ENCODE peak calls at places on chromosome 2, in nine cellular contexts. I is A549, B is heart left ventricle, S is body of pancreas, Y is gastrocnemius medialis, E is transverse colon, A is lower leg skin, U is right lobe of liver, L is K562. F is an unnamed sample.
A peak's percentile ranks its signal among the peaks of the same experiment; 100 is the strongest.

GRCh38 chr2:120625865-120626560 is 109.7 kb upstream of the GLI2 start:
- DNase-seq in Y (no peak), B (peak; percentile 41), A (peak; percentile 78), S (peak; percentile 77), I (no peak), U (peak; percentile 74), L (no peak), E (peak; percentile 16), F (no peak)

GRCh38 chr2:235500761-235501662 is 7.2 kb downstream of the AGAP1 start:
- DNase-seq in U (no peak), I (no peak), B (no peak), E (no peak), S (no peak), Y (no peak), L (no peak), A (no peak), F (no peak)

GRCh38 chr2:119024152-119024551 is 82.2 kb downstream of the MARCO start:
- DNase-seq in U (no peak), I (no peak), B (no peak), S (no peak), A (no peak), L (no peak), Y (no peak), E (no peak), F (no peak)

GRCh38 chr2:11397046-11397445 is 52.6 kb upstream of the ROCK2 start:
- DNase-seq in L (no peak), B (peak; percentile 77), Y (no peak), E (no peak), A (peak; percentile 80), U (no peak), S (no peak), I (no peak), F (no peak)

GRCh38 chr2:226334981-226335720 is 464.5 kb downstream of the IRS1 start:
- DNase-seq in B (no peak), S (no peak), U (no peak), Y (no peak), A (no peak), E (no peak), L (no peak), I (peak; percentile 16), F (no peak)

GRCh38 chr2:235050992-235051351 is 99.2 kb downstream of the SH3BP4 start:
- DNase-seq in S (peak; percentile 97), E (peak; percentile 87), A (peak; percentile 98), B (peak; percentile 97), I (peak; percentile 42), L (peak; percentile 32), U (peak; percentile 89), Y (peak; percentile 77), F (peak; percentile 58)

GRCh38 chr2:231674587-231675334 is 33.6 kb upstream of the PTMA start:
- DNase-seq in B (peak; percentile 72), A (peak; percentile 93), E (peak; percentile 83), S (peak; percentile 70), U (no peak), I (peak; percentile 70), Y (peak; percentile 61), L (peak; percentile 60), F (peak; percentile 78)

GRCh38 chr2:54597153-54597827 is 126.2 kb upstream of the EML6 start:
- DNase-seq in U (peak; percentile 72), Y (peak; percentile 63), I (no peak), S (peak; percentile 63), E (peak; percentile 68), L (no peak), A (no peak), B (peak; percentile 77), F (no peak)

GRCh38 chr2:64869126-64869525 is 120.1 kb upstream of the SLC1A4 start:
- DNase-seq in U (no peak), I (no peak), A (no peak), Y (no peak), B (no peak), S (no peak), L (no peak), E (no peak), F (no peak)

GRCh38 chr2:235859651-235860050 is 308.5 kb downstream of the GBX2 start:
- DNase-seq in Y (no peak), E (no peak), I (no peak), L (no peak), U (no peak), A (no peak), B (peak; percentile 43), S (no peak), F (no peak)

GRCh38 chr2:239929504-239929903 is 95.6 kb downstream of the NDUFA10 start:
- DNase-seq in I (no peak), B (no peak), L (no peak), A (peak; percentile 37), Y (no peak), E (no peak), U (peak; percentile 34), S (no peak), F (no peak)

GRCh38 chr2:207813221-207813916 is 43.7 kb upstream of the FZD5 start:
- DNase-seq in B (no peak), E (no peak), I (no peak), S (no peak), Y (no peak), U (no peak), A (no peak), L (peak; percentile 47), F (no peak)

GRCh38 chr2:170505631-170506270 is 209.4 kb upstream of the SP5 start:
- DNase-seq in U (no peak), Y (peak; percentile 44), S (peak; percentile 21), E (peak; percentile 40), A (peak; percentile 94), B (peak; percentile 63), I (no peak), L (no peak), F (no peak)

GRCh38 chr2:212991120-212991519 is 160.3 kb downstream of the IKZF2 start:
- DNase-seq in A (no peak), B (no peak), Y (no peak), L (no peak), S (no peak), E (no peak), I (no peak), U (no peak), F (no peak)

GRCh38 chr2:73059106-73059505 is 12.4 kb downstream of the SFXN5 start:
- DNase-seq in A (no peak), Y (no peak), S (no peak), I (no peak), L (no peak), E (no peak), B (no peak), U (no peak), F (no peak)

GRCh38 chr2:234164499-234165409 is 114.3 kb downstream of the SPP2 start:
- DNase-seq in B (no peak), E (no peak), S (no peak), L (no peak), U (no peak), A (no peak), Y (no peak), I (no peak), F (no peak)

GRCh38 chr2:187982668-187983067 is 309.0 kb upstream of the GULP1 start:
- DNase-seq in L (no peak), U (no peak), E (no peak), I (no peak), S (peak; percentile 51), B (peak; percentile 32), A (no peak), Y (no peak), F (no peak)

GRCh38 chr2:177353084-177353483 is 39.5 kb upstream of the AGPS start:
- DNase-seq in I (no peak), L (no peak), Y (no peak), E (no peak), B (no peak), U (no peak), S (no peak), A (no peak), F (no peak)

DNA sequence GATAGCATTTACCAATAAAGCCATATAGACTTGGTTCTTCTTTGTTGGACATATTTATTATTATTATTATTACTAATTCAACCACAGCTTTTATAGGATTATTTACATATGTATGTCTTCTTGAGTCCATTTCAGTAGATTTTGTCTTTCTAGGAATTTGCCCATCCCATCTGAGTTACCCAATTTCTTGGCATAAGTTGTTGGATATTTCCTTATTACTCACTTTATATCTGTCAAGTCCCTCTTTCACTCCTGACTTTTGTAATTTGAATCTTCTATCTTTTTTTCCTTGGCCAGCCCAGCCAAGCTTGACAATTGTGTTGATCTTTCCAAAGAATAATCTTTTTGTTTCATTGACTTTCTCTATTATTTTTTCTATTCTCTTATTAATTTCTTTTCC is 543.7 kb downstream of the SUCLG1 start:
- DNase-seq in S (no peak), E (no peak), I (no peak), B (no peak), A (no peak), L (no peak), Y (no peak), U (no peak), F (no peak)
- TF ChIP-seq POLR2A in S (no peak), E (no peak), I (no peak), B (no peak), A (no peak), L (no peak), Y (no peak), U (no peak), F (no peak)

GRCh38 chr2:20449501-20450200 is 2.8 kb downstream of the RHOB start:
- DNase-seq in B (no peak), I (peak; percentile 42), E (no peak), Y (peak; percentile 46), U (no peak), L (no peak), S (peak; percentile 25), A (peak; percentile 54), F (peak; percentile 20)
- TF ChIP-seq POLR2A in B (no peak), I (no peak), E (no peak), Y (no peak), U (peak; percentile 34), L (no peak), S (no peak), A (no peak), F (peak; percentile 35)

GRCh38 chr2:85413592-85414421 is 3.6 kb upstream of the CAPG start:
- DNase-seq in L (peak; percentile 89), B (no peak), E (peak; percentile 76), Y (no peak), I (no peak), S (peak; percentile 47), A (peak; percentile 93), U (no peak), F (peak; percentile 61)
- TF ChIP-seq POLR2A in L (peak; percentile 62), B (no peak), E (peak; percentile 55), Y (no peak), I (no peak), S (peak; percentile 34), A (no peak), U (no peak), F (no peak)

GRCh38 chr2:108236676-108237335 is 3.0 kb upstream of the SULT1C3 start:
- DNase-seq in E (no peak), Y (no peak), S (no peak), U (no peak), I (peak; percentile 24), A (no peak), L (no peak), B (no peak), F (no peak)

GRCh38 chr2:108235577-108235976 is 4.2 kb upstream of the SULT1C3 start:
- DNase-seq in Y (no peak), L (no peak), S (no peak), A (no peak), B (no peak), E (no peak), U (no peak), I (no peak), F (no peak)

GRCh38 chr2:108243566-108243965 is 3.8 kb downstream of the SULT1C3 start:
- DNase-seq in I (no peak), L (no peak), Y (no peak), E (no peak), S (no peak), A (no peak), B (no peak), U (no peak), F (no peak)

GRCh38 chr2:108240966-108241365 is 1.2 kb downstream of the SULT1C3 start:
- DNase-seq in L (no peak), S (no peak), A (no peak), I (no peak), Y (no peak), U (no peak), E (no peak), B (no peak), F (no peak)

GRCh38 chr2:108239786-108240185 is at the start of gene SULT1C3:
- DNase-seq in U (no peak), B (no peak), I (no peak), L (no peak), S (no peak), E (peak; percentile 42), Y (no peak), A (no peak), F (no peak)
- TF ChIP-seq POLR2A in U (no peak), B (no peak), I (no peak), L (no peak), S (no peak), E (no peak), Y (no peak), A (no peak), F (no peak)